ENCODE peak calls at places on chromosomes 1 and 21, in nine cellular contexts. B is nephron progenitor cell, Q is GM12878, X is HL-60, L is MCF 10A, I is A549, G is foreskin fibroblast, U is cardiac muscle cell, P is sigmoid colon. O is an unnamed sample.

GRCh38 chr1:165828581-165829329 is 1.3 kb downstream of the UCK2 start:
- DNase-seq in P (peak), X (peak), U (peak), B (peak), G (peak), Q (no peak), I (peak), L (peak), O (peak)

GRCh38 chr1:29465755-29466154 is 229.4 kb downstream of the PTPRU start:
- DNase-seq in P (peak), L (peak), X (no peak), U (peak), I (no peak), G (peak), Q (no peak), B (peak), O (no peak)

GRCh38 chr1:71641013-71641412 is 560.2 kb upstream of the ZRANB2 start:
- DNase-seq in X (no peak), G (no peak), U (no peak), I (no peak), Q (no peak), L (no peak), P (no peak), B (no peak), O (no peak)

GRCh38 chr1:232952514-232953175 is 2.2 kb downstream of the NTPCR start:
- DNase-seq in X (peak), B (peak), P (no peak), Q (peak), U (peak), L (peak), I (peak), G (peak), O (peak)

GRCh38 chr1:20076695-20077461 is 6.9 kb downstream of the PLA2G5 start:
- DNase-seq in B (no peak), Q (no peak), X (no peak), I (no peak), L (no peak), G (no peak), U (no peak), P (peak), O (no peak)

GRCh38 chr1:33132549-33132948 is 49.3 kb downstream of the TRIM62 start:
- DNase-seq in G (no peak), I (no peak), B (no peak), P (no peak), U (no peak), L (no peak), X (no peak), Q (no peak), O (no peak)

GRCh38 chr1:234589064-234589765 is 20.8 kb downstream of the IRF2BP2 start:
- DNase-seq in B (no peak), Q (no peak), L (peak), I (no peak), P (no peak), U (no peak), X (no peak), G (no peak), O (no peak)

GRCh38 chr1:244964112-244964971 is 100.0 kb upstream of the HNRNPU start:
- DNase-seq in G (peak), I (peak), P (no peak), L (peak), X (no peak), U (peak), Q (no peak), B (no peak), O (no peak)

GRCh38 chr1:58848818-58849411 is 65.1 kb upstream of the JUN start:
- DNase-seq in B (no peak), P (peak), L (peak), I (peak), Q (no peak), G (peak), X (no peak), U (peak), O (no peak)

GRCh38 chr1:12496154-12496961 is 121.7 kb downstream of the DHRS3 start:
- DNase-seq in Q (no peak), B (no peak), P (no peak), L (no peak), U (peak), X (no peak), I (no peak), G (no peak), O (no peak)

GRCh38 chr1:12448746-12449177 is 169.2 kb downstream of the DHRS3 start:
- DNase-seq in G (peak), L (no peak), B (no peak), X (no peak), I (no peak), Q (no peak), U (peak), P (peak), O (no peak)

GRCh38 chr1:205777994-205778393 is 2.7 kb upstream of the RAB29 start:
- DNase-seq in U (no peak), G (no peak), L (no peak), B (no peak), Q (no peak), I (no peak), P (no peak), X (no peak), O (no peak)

GRCh38 chr1:181551249-181551648 is 67.9 kb downstream of the CACNA1E start:
- DNase-seq in P (peak), U (peak), Q (no peak), G (no peak), B (peak), L (no peak), X (no peak), I (no peak), O (no peak)

GRCh38 chr1:245225267-245225666 is 70.5 kb downstream of the KIF26B start:
- DNase-seq in I (no peak), G (peak), U (peak), L (no peak), X (no peak), Q (no peak), P (no peak), B (no peak), O (no peak)

GRCh38 chr1:28145728-28146127 is 30.8 kb downstream of the PTAFR start:
- DNase-seq in X (no peak), I (no peak), Q (no peak), P (no peak), U (no peak), B (no peak), G (no peak), L (no peak), O (no peak)

GRCh38 chr1:74010206-74010605 is 187.8 kb downstream of the LRRIQ3 start:
- DNase-seq in X (no peak), L (no peak), Q (no peak), B (no peak), I (no peak), G (no peak), P (no peak), U (no peak), O (no peak)

GRCh38 chr1:243910612-243911011 is 60.6 kb upstream of the AKT3 start:
- DNase-seq in P (no peak), X (peak), B (no peak), U (no peak), Q (no peak), L (no peak), I (no peak), G (no peak), O (no peak)

GRCh38 chr1:221718391-221719277 is 23.3 kb downstream of the DUSP10 start:
- DNase-seq in B (no peak), X (no peak), Q (no peak), U (peak), I (peak), G (peak), L (peak), P (no peak), O (no peak)

GRCh38 chr1:169163059-169163458 is 56.6 kb downstream of the ATP1B1 start:
- DNase-seq in U (peak), L (peak), G (no peak), B (no peak), Q (no peak), X (no peak), P (no peak), I (peak), O (no peak)

GRCh38 chr1:194026422-194026821 is 840.0 kb upstream of the B3GALT2 start:
- DNase-seq in I (no peak), U (no peak), P (no peak), B (no peak), G (no peak), L (no peak), Q (no peak), X (no peak), O (no peak)

GRCh38 chr1:206766251-206766856 is 4.2 kb upstream of the IL19 start:
- DNase-seq in B (peak), L (peak), U (peak), I (no peak), X (no peak), G (peak), P (peak), Q (peak), O (no peak)

GRCh38 chr21:15141236-15141970 is 76.6 kb upstream of the NRIP1 start:
- DNase-seq in P (no peak), U (no peak), X (no peak), L (no peak), B (no peak), Q (no peak), G (no peak), I (peak), O (no peak)

GRCh38 chr1:81157686-81158085 is 643.0 kb upstream of the ADGRL2 start:
- DNase-seq in G (no peak), I (no peak), P (no peak), X (no peak), B (no peak), U (peak), Q (no peak), L (peak), O (no peak)

GRCh38 chr1:10793129-10793651 is 3.3 kb downstream of the CASZ1 start:
- DNase-seq in Q (no peak), I (peak), U (peak), X (no peak), G (no peak), P (no peak), L (no peak), B (peak), O (no peak)

GRCh38 chr1:27538793-27539192 is 48.8 kb upstream of the WASF2 start:
- DNase-seq in I (peak), L (peak), B (no peak), P (peak), U (peak), Q (no peak), G (peak), X (no peak), O (no peak)

GRCh38 chr1:163315773-163316374 is 5.9 kb upstream of the NUF2 start:
- DNase-seq in B (peak), U (peak), I (peak), G (no peak), Q (no peak), L (peak), X (no peak), P (no peak), O (no peak)

GRCh38 chr1:39173119-39173994 is 31.1 kb upstream of the MACF1 start:
- DNase-seq in U (peak), B (no peak), I (no peak), Q (no peak), L (no peak), X (no peak), P (no peak), G (no peak), O (no peak)
- TF ChIP-seq CTCF in U (no peak), B (no peak), I (no peak), Q (no peak), L (peak), X (no peak), P (no peak), G (no peak), O (no peak)

DNA sequence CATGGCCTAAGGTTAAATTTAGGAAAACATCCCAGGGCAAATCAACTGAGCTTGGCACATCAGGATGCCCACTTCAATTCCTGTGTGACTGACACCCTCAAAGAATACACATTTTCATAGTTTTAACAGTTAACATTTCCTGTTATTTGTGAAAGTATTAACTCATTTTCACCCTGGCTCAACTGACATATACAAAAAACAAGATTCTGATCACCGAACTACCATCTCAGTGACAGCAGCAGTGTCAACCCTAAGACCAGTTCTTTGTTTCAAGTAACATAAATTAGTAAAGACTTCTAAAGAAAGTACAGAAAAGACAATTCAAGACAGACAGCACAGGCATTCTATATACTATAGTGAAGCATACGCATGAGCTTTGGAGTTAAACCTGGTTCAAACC is 69.0 kb upstream of the SDC3 start:
- DNase-seq in X (no peak), U (no peak), Q (no peak), I (no peak), P (no peak), L (no peak), G (no peak), B (no peak), O (no peak)
- TF ChIP-seq CTCF in X (no peak), U (no peak), Q (peak), I (no peak), P (no peak), L (no peak), G (no peak), B (no peak), O (no peak)

GRCh38 chr1:87478231-87478630 is 149.6 kb downstream of the LMO4 start:
- DNase-seq in P (no peak), Q (no peak), I (peak), B (peak), G (no peak), X (no peak), U (peak), L (peak), O (no peak)
- TF ChIP-seq CTCF in P (no peak), Q (no peak), I (no peak), B (no peak), G (peak), X (no peak), U (peak), L (no peak), O (no peak)

GRCh38 chr1:116404699-116405098 is 31.7 kb downstream of the ATP1A1 start:
- DNase-seq in B (no peak), P (no peak), U (no peak), Q (no peak), L (peak), I (no peak), X (no peak), G (no peak), O (no peak)
- TF ChIP-seq CTCF in B (no peak), P (no peak), U (no peak), Q (no peak), L (no peak), I (no peak), X (no peak), G (no peak), O (no peak)

DNA sequence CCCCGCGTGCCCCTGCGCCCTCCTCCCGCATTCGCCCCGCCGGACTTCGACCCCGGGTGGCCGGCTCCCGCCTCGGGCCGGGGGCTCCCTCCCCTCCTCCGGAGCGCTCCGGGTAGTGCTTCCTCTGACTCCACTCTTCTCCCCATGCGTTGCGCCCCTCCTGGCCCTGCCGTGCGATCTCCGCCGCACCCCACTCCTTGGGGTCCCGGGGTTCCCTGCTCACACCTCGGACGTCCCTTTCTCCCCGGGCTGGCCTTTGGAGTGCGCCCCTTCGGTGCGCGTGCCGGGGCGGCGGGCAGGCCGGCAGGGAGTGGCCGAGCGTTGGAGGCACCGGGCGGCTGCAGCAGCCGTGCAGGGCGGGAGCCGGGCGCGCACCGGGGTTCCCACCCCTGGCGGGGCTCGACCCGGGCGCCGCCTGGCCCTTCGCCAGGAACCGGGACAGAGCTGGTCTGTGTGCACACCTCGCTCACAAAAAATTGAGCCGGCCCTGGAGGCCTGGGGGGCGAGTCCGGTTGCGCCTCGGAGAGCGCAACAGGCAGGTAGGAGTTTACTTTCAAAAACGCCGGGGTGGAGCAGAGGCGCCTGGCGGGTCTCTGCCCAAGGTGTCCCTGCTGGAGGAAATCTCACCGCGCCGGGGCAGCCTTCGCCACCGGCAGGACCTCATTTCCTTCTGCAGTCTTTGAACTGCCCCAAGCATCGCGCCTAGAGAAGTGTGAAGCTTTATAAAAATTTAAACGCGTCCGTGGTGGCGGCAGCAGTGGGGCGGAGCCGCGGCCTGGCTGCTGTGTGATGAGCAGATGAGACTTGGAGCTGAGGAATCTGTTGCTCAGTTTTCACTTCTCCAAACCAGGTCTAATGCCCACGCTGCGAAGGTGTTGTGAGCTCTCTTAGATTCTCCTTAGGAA is 650 bp downstream of the VANGL1 start:
- DNase-seq in X (peak), L (peak), G (peak), Q (peak), B (peak), P (peak), U (peak), I (peak), O (peak)
- TF ChIP-seq CTCF in X (no peak), L (no peak), G (no peak), Q (no peak), B (no peak), P (no peak), U (peak), I (peak), O (peak)

GRCh38 chr1:24960071-24960801 is 30.2 kb upstream of the RUNX3 start:
- DNase-seq in G (no peak), P (peak), X (peak), U (no peak), Q (no peak), L (no peak), I (no peak), B (no peak), O (no peak)
- TF ChIP-seq CTCF in G (no peak), P (no peak), X (no peak), U (no peak), Q (peak), L (no peak), I (no peak), B (no peak), O (no peak)

GRCh38 chr1:209552406-209553264 is 30.9 kb upstream of the CAMK1G start:
- DNase-seq in Q (no peak), X (no peak), G (no peak), L (no peak), B (no peak), U (no peak), P (no peak), I (no peak), O (no peak)

GRCh38 chr1:209550519-209550918 is 33.0 kb upstream of the CAMK1G start:
- DNase-seq in P (no peak), L (peak), I (no peak), G (no peak), U (no peak), Q (no peak), X (no peak), B (no peak), O (no peak)

GRCh38 chr1:209556159-209556690 is 27.3 kb upstream of the CAMK1G start:
- DNase-seq in P (no peak), G (no peak), X (no peak), Q (no peak), L (no peak), U (no peak), I (no peak), B (no peak), O (no peak)

GRCh38 chr1:209557216-209557615 is 26.3 kb upstream of the CAMK1G start:
- DNase-seq in I (no peak), L (no peak), X (no peak), B (no peak), Q (no peak), U (no peak), G (no peak), P (no peak), O (no peak)

GRCh38 chr1:209554761-209555611 is 28.5 kb upstream of the CAMK1G start:
- DNase-seq in B (no peak), Q (no peak), X (no peak), U (no peak), I (no peak), L (no peak), G (no peak), P (no peak), O (no peak)
- TF ChIP-seq CTCF in B (no peak), Q (peak), X (no peak), U (no peak), I (no peak), L (peak), G (no peak), P (no peak), O (no peak)